ENCODE peak calls at places on chromosomes 3 and 15, in six cellular contexts. One of them, this sample, is unnamed.

GRCh38 chr15:48868549-48868948 is 9.4 kb upstream of the EID1 start:
- DNase-seq in HepG2: no peak
- DNase-seq in GM12892: no peak
- DNase-seq in K562: no peak
- DNase-seq in H1: no peak
- DNase-seq in GM12878: no peak
- DNase-seq in this sample: no peak

GRCh38 chr3:171949559-171949958 is 89.8 kb upstream of the FNDC3B start:
- DNase-seq in HepG2: no peak
- DNase-seq in GM12892: no peak
- DNase-seq in K562: no peak
- DNase-seq in H1: no peak
- DNase-seq in GM12878: no peak
- DNase-seq in this sample: no peak

GRCh38 chr3:150511096-150511670 is 35.1 kb downstream of the SERP1 start:
- DNase-seq in HepG2: no peak
- DNase-seq in GM12892: no peak
- DNase-seq in K562: no peak
- DNase-seq in H1: no peak
- DNase-seq in GM12878: no peak
- DNase-seq in this sample: no peak

GRCh38 chr3:21942328-21942727 is 191.3 kb upstream of the ZNF385D start:
- DNase-seq in HepG2: no peak
- DNase-seq in GM12892: no peak
- DNase-seq in K562: no peak
- DNase-seq in H1: no peak
- DNase-seq in GM12878: no peak
- DNase-seq in this sample: no peak

GRCh38 chr15:62858343-62858742 is 184.2 kb upstream of the TPM1 start:
- DNase-seq in HepG2: peak
- DNase-seq in GM12892: no peak
- DNase-seq in K562: no peak
- DNase-seq in H1: no peak
- DNase-seq in GM12878: no peak
- DNase-seq in this sample: no peak

GRCh38 chr15:78533331-78533730 is 6.9 kb upstream of the PSMA4 start:
- DNase-seq in HepG2: no peak
- DNase-seq in GM12892: no peak
- DNase-seq in K562: no peak
- DNase-seq in H1: no peak
- DNase-seq in GM12878: no peak
- DNase-seq in this sample: no peak

GRCh38 chr3:188296761-188297689 is 143.1 kb downstream of the LPP start:
- DNase-seq in HepG2: peak
- DNase-seq in GM12892: no peak
- DNase-seq in K562: no peak
- DNase-seq in H1: no peak
- DNase-seq in GM12878: no peak
- DNase-seq in this sample: no peak

GRCh38 chr15:55652909-55653495 is 64.9 kb upstream of the PYGO1 start:
- DNase-seq in HepG2: no peak
- DNase-seq in GM12892: no peak
- DNase-seq in K562: no peak
- DNase-seq in H1: no peak
- DNase-seq in GM12878: no peak
- DNase-seq in this sample: no peak

GRCh38 chr3:63353383-63353782 is 75.3 kb downstream of the SYNPR start:
- DNase-seq in HepG2: no peak
- DNase-seq in GM12892: no peak
- DNase-seq in K562: no peak
- DNase-seq in H1: no peak
- DNase-seq in GM12878: no peak
- DNase-seq in this sample: no peak

GRCh38 chr15:73573572-73573971 is 59.6 kb downstream of the NPTN start:
- DNase-seq in HepG2: no peak
- DNase-seq in GM12892: no peak
- DNase-seq in K562: no peak
- DNase-seq in H1: no peak
- DNase-seq in GM12878: no peak
- DNase-seq in this sample: no peak

GRCh38 chr15:36079021-36079420 is 500.4 kb upstream of the CDIN1 start:
- DNase-seq in HepG2: no peak
- DNase-seq in GM12892: no peak
- DNase-seq in K562: no peak
- DNase-seq in H1: no peak
- DNase-seq in GM12878: no peak
- DNase-seq in this sample: no peak

GRCh38 chr3:149547954-149548728 is 73.6 kb downstream of the TM4SF4 start:
- DNase-seq in HepG2: peak
- DNase-seq in GM12892: no peak
- DNase-seq in K562: no peak
- DNase-seq in H1: no peak
- DNase-seq in GM12878: no peak
- DNase-seq in this sample: no peak

GRCh38 chr15:95470529-95470928 is 860.0 kb upstream of the NR2F2 start:
- DNase-seq in HepG2: no peak
- DNase-seq in GM12892: no peak
- DNase-seq in K562: no peak
- DNase-seq in H1: no peak
- DNase-seq in GM12878: no peak
- DNase-seq in this sample: no peak
- TF ChIP-seq TAF1 in HepG2: no peak
- TF ChIP-seq TAF1 in GM12892: no peak
- TF ChIP-seq TAF1 in K562: no peak
- TF ChIP-seq TAF1 in H1: no peak
- TF ChIP-seq TAF1 in GM12878: no peak
- TF ChIP-seq TAF1 in this sample: no peak

GRCh38 chr15:89806565-89807550 is 7.8 kb downstream of the ANPEP start:
- DNase-seq in HepG2: peak
- DNase-seq in GM12892: no peak
- DNase-seq in K562: no peak
- DNase-seq in H1: no peak
- DNase-seq in GM12878: no peak
- DNase-seq in this sample: no peak

GRCh38 chr15:89803941-89804800 is 10.5 kb downstream of the ANPEP start:
- DNase-seq in HepG2: no peak
- DNase-seq in GM12892: no peak
- DNase-seq in K562: no peak
- DNase-seq in H1: no peak
- DNase-seq in GM12878: no peak
- DNase-seq in this sample: no peak

GRCh38 chr15:89807689-89808088 is 7.0 kb downstream of the ANPEP start:
- DNase-seq in HepG2: no peak
- DNase-seq in GM12892: no peak
- DNase-seq in K562: no peak
- DNase-seq in H1: no peak
- DNase-seq in GM12878: no peak
- DNase-seq in this sample: no peak

GRCh38 chr15:89806217-89806564 is 8.5 kb downstream of the ANPEP start:
- DNase-seq in HepG2: no peak
- DNase-seq in GM12892: no peak
- DNase-seq in K562: no peak
- DNase-seq in H1: no peak
- DNase-seq in GM12878: no peak
- DNase-seq in this sample: no peak

GRCh38 chr15:89805241-89806216 is 9.1 kb downstream of the ANPEP start:
- DNase-seq in HepG2: no peak
- DNase-seq in GM12892: no peak
- DNase-seq in K562: no peak
- DNase-seq in H1: no peak
- DNase-seq in GM12878: no peak
- DNase-seq in this sample: no peak
- TF ChIP-seq POLR2AphosphoS5 in HepG2: no peak
- TF ChIP-seq POLR2AphosphoS5 in GM12892: no peak
- TF ChIP-seq POLR2AphosphoS5 in K562: no peak
- TF ChIP-seq POLR2AphosphoS5 in H1: no peak
- TF ChIP-seq POLR2AphosphoS5 in GM12878: no peak
- TF ChIP-seq POLR2AphosphoS5 in this sample: no peak

GRCh38 chr15:76429661-76430060 is 93.1 kb downstream of the ISL2 start:
- DNase-seq in HepG2: no peak
- DNase-seq in GM12892: no peak
- DNase-seq in K562: no peak
- DNase-seq in H1: no peak
- DNase-seq in GM12878: no peak
- DNase-seq in this sample: no peak
- TF ChIP-seq POLR2A in HepG2: no peak
- TF ChIP-seq POLR2A in GM12892: no peak
- TF ChIP-seq POLR2A in K562: no peak
- TF ChIP-seq POLR2A in H1: no peak
- TF ChIP-seq POLR2A in GM12878: no peak
- TF ChIP-seq POLR2A in this sample: no peak

DNA sequence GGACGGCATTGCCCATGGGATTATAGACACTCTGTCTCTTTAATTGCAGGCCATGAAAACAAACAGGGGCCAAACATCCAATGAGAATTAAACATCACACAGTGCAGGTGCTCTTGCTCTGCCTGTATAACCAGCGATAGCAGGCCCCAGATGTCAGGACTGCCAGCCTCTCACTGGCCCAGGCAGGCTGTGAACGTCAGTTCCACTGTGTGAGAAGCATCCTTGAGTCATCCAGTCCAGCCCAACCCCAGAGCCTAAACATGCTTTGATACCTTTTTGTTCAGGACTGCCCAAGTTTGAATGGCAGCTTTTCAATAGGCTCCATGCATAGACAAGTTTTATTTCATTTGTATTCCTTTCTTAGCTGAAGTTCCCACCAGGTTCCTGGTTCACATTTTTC is 189.8 kb downstream of the SLCO3A1 start:
- DNase-seq in HepG2: no peak
- DNase-seq in GM12892: no peak
- DNase-seq in K562: no peak
- DNase-seq in H1: no peak
- DNase-seq in GM12878: no peak
- DNase-seq in this sample: no peak
- TF ChIP-seq TAF1 in HepG2: no peak
- TF ChIP-seq TAF1 in GM12892: no peak
- TF ChIP-seq TAF1 in K562: no peak
- TF ChIP-seq TAF1 in H1: no peak
- TF ChIP-seq TAF1 in GM12878: no peak
- TF ChIP-seq TAF1 in this sample: no peak

DNA sequence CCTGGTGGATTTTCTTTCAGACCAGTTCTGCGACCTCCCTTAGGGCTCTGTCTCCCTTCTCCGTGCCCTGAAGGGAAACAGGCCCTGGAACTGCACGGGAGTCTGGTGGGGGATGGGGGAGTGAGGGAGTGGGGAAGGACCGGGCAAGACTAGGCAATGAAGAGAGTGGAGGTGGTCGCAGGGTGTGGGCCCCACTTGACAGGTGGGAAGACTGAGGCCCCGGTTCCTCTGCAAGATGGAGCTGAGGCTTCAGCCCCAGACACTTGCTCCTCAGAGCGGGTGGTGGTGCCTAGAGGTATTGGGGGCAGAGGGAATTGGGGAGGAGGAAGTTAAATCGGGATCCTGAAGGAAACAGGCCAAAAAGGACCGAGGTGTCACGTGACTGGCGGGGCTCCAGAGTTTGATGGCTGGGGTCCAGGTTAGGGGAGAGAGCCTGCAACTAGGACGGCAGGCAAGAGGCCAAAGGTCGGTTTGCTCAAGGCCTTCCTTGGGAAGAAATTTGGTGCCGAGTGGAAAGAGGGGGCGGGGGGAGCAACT is 597 bp upstream of the CAMK1 start:
- DNase-seq in HepG2: peak
- DNase-seq in GM12892: no peak
- DNase-seq in K562: no peak
- DNase-seq in H1: peak
- DNase-seq in GM12878: no peak
- DNase-seq in this sample: no peak
- TF ChIP-seq POLR2AphosphoS5 in HepG2: no peak
- TF ChIP-seq POLR2AphosphoS5 in GM12892: no peak
- TF ChIP-seq POLR2AphosphoS5 in K562: no peak
- TF ChIP-seq POLR2AphosphoS5 in H1: no peak
- TF ChIP-seq POLR2AphosphoS5 in GM12878: no peak
- TF ChIP-seq POLR2AphosphoS5 in this sample: no peak

DNA sequence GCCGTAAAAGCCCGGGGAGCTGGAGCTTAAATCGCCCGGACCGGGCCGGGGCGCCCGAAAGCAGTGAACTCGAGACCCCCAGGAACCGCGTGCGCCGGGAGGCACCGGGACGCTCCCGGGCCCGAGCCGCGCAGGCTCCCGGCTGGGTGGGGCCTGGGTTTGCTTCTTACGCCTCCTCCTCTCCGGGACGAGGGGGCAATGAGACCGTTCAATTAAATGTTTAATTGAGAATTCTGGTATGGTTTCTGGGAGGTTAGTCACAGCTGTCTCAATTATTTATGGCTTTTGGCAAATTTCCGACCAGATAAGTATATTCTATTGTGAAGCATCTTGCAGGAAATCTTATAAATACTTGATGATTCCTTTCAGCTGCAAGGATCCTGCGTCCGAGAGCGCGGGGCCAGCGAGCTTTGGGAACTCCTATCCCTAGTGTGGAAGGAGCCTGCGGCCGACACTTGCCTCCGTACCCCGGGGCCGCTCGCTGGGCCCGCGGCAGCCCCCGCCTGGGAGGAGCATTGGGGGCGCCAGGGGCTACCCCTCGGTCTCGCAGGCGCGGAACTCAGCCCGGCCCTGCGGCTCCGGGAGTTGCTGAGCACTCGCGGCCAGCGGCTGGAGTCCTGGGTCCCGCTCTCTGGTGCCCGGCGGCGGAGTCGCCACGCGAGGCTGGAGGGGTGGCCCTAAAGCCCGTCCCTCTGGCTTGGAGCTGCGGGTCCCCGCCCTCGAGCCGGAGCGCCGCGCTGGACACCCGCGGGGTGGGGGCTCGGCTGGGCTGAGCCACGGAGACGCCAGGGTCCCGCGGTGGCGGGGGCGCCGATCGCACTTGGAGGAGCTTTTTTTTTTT is 10.3 kb downstream of the ISL2 start:
- DNase-seq in HepG2: no peak
- DNase-seq in GM12892: no peak
- DNase-seq in K562: no peak
- DNase-seq in H1: peak
- DNase-seq in GM12878: no peak
- DNase-seq in this sample: no peak
- TF ChIP-seq POLR2A in HepG2: peak
- TF ChIP-seq POLR2A in GM12892: no peak
- TF ChIP-seq POLR2A in K562: no peak
- TF ChIP-seq POLR2A in H1: no peak
- TF ChIP-seq POLR2A in GM12878: no peak
- TF ChIP-seq POLR2A in this sample: no peak

GRCh38 chr15:70596354-70597055 is 166.9 kb downstream of the UACA start:
- DNase-seq in HepG2: peak
- DNase-seq in GM12892: no peak
- DNase-seq in K562: no peak
- DNase-seq in H1: no peak
- DNase-seq in GM12878: no peak
- DNase-seq in this sample: no peak

GRCh38 chr15:70597945-70598344 is 165.4 kb downstream of the UACA start:
- DNase-seq in HepG2: no peak
- DNase-seq in GM12892: no peak
- DNase-seq in K562: no peak
- DNase-seq in H1: no peak
- DNase-seq in GM12878: no peak
- DNase-seq in this sample: no peak

GRCh38 chr15:70602281-70602680 is 161.1 kb downstream of the UACA start:
- DNase-seq in HepG2: no peak
- DNase-seq in GM12892: no peak
- DNase-seq in K562: no peak
- DNase-seq in H1: peak
- DNase-seq in GM12878: no peak
- DNase-seq in this sample: no peak

GRCh38 chr15:70593795-70594194 is 169.6 kb downstream of the UACA start:
- DNase-seq in HepG2: no peak
- DNase-seq in GM12892: no peak
- DNase-seq in K562: no peak
- DNase-seq in H1: no peak
- DNase-seq in GM12878: no peak
- DNase-seq in this sample: no peak

GRCh38 chr15:70597056-70597603 is 166.2 kb downstream of the UACA start:
- DNase-seq in HepG2: peak
- DNase-seq in GM12892: no peak
- DNase-seq in K562: no peak
- DNase-seq in H1: peak
- DNase-seq in GM12878: no peak
- DNase-seq in this sample: no peak
- TF ChIP-seq TAF1 in HepG2: no peak
- TF ChIP-seq TAF1 in GM12892: no peak
- TF ChIP-seq TAF1 in K562: no peak
- TF ChIP-seq TAF1 in H1: no peak
- TF ChIP-seq TAF1 in GM12878: no peak
- TF ChIP-seq TAF1 in this sample: no peak

This sample was measured in GM12891.